ENCODE peak calls at places on chromosomes 2 and 18, in four cellular contexts. One of them, this sample, is unnamed.

GRCh38 chr2:86249176-86249842 is 50.1 kb downstream of the MRPL35 start:
- DNase-seq in CD8-positive, alpha-beta T cell: no peak
- DNase-seq in body of pancreas: no peak
- DNase-seq in Panc1: no peak
- DNase-seq in this sample: no peak

GRCh38 chr2:120985997-120986651 is 250.5 kb downstream of the GLI2 start:
- DNase-seq in CD8-positive, alpha-beta T cell: no peak
- DNase-seq in Panc1: no peak
- DNase-seq in body of pancreas: no peak
- DNase-seq in this sample: no peak

GRCh38 chr2:204533629-204534370 is 11.5 kb upstream of the PARD3B start:
- DNase-seq in Panc1: peak; percentile 54
- DNase-seq in CD8-positive, alpha-beta T cell: no peak
- DNase-seq in body of pancreas: no peak
- DNase-seq in this sample: no peak

GRCh38 chr2:37713258-37713700 is 41.8 kb upstream of the CDC42EP3 start:
- DNase-seq in body of pancreas: no peak
- DNase-seq in Panc1: no peak
- DNase-seq in CD8-positive, alpha-beta T cell: no peak
- DNase-seq in this sample: no peak

GRCh38 chr2:134540954-134541353 is 177.8 kb downstream of the TMEM163 start:
- DNase-seq in Panc1: no peak
- DNase-seq in CD8-positive, alpha-beta T cell: no peak
- DNase-seq in body of pancreas: no peak
- DNase-seq in this sample: no peak

GRCh38 chr18:9017170-9017899 is 85.2 kb upstream of the NDUFV2 start:
- DNase-seq in body of pancreas: peak; percentile 25
- DNase-seq in CD8-positive, alpha-beta T cell: peak; percentile 59
- DNase-seq in Panc1: peak; percentile 73
- DNase-seq in this sample: no peak

GRCh38 chr18:27604583-27604982 is 419.5 kb upstream of the CHST9 start:
- DNase-seq in CD8-positive, alpha-beta T cell: no peak
- DNase-seq in body of pancreas: no peak
- DNase-seq in Panc1: no peak
- DNase-seq in this sample: no peak

GRCh38 chr2:160994141-160995002 is 165.9 kb upstream of the TANK start:
- DNase-seq in CD8-positive, alpha-beta T cell: peak; percentile 77
- DNase-seq in body of pancreas: peak; percentile 77
- DNase-seq in Panc1: peak; percentile 77
- DNase-seq in this sample: peak; percentile 74

GRCh38 chr18:644395-645004 is 13.0 kb upstream of the TYMS start:
- DNase-seq in Panc1: no peak
- DNase-seq in body of pancreas: no peak
- DNase-seq in CD8-positive, alpha-beta T cell: no peak
- DNase-seq in this sample: no peak

GRCh38 chr2:240512666-240513535 is 44.9 kb downstream of the ANKMY1 start:
- DNase-seq in CD8-positive, alpha-beta T cell: peak; percentile 45
- DNase-seq in body of pancreas: peak; percentile 8
- DNase-seq in Panc1: no peak
- DNase-seq in this sample: no peak

GRCh38 chr2:162085090-162085891 is 11.3 kb upstream of the DPP4 start:
- DNase-seq in body of pancreas: no peak
- DNase-seq in CD8-positive, alpha-beta T cell: no peak
- DNase-seq in Panc1: no peak
- DNase-seq in this sample: no peak

GRCh38 chr2:108971661-108972566 is 17.1 kb downstream of the EDAR start:
- DNase-seq in CD8-positive, alpha-beta T cell: no peak
- DNase-seq in body of pancreas: no peak
- DNase-seq in Panc1: no peak
- DNase-seq in this sample: no peak

GRCh38 chr18:52216686-52217085 is 123.3 kb upstream of the DCC start:
- DNase-seq in body of pancreas: no peak
- DNase-seq in CD8-positive, alpha-beta T cell: no peak
- DNase-seq in Panc1: no peak
- DNase-seq in this sample: no peak

GRCh38 chr2:224085246-224085645 is 46.2 kb upstream of the SERPINE2 start:
- DNase-seq in CD8-positive, alpha-beta T cell: no peak
- DNase-seq in Panc1: no peak
- DNase-seq in body of pancreas: no peak
- DNase-seq in this sample: no peak

GRCh38 chr2:2332381-2332780 is 1.3 kb upstream of the MYT1L start:
- DNase-seq in body of pancreas: no peak
- DNase-seq in Panc1: no peak
- DNase-seq in CD8-positive, alpha-beta T cell: no peak
- DNase-seq in this sample: no peak

GRCh38 chr18:31929273-31929672 is 13.7 kb downstream of the TRAPPC8 start:
- DNase-seq in Panc1: no peak
- DNase-seq in CD8-positive, alpha-beta T cell: no peak
- DNase-seq in body of pancreas: no peak
- DNase-seq in this sample: no peak

GRCh38 chr2:196453613-196454047 is 185.9 kb upstream of the CCDC150 start:
- DNase-seq in body of pancreas: peak; percentile 16
- DNase-seq in Panc1: peak; percentile 15
- DNase-seq in CD8-positive, alpha-beta T cell: no peak
- DNase-seq in this sample: peak; percentile 58

GRCh38 chr2:241842620-241843211 is 16.0 kb downstream of the PDCD1 start:
- DNase-seq in body of pancreas: no peak
- DNase-seq in Panc1: no peak
- DNase-seq in CD8-positive, alpha-beta T cell: peak; percentile 64
- DNase-seq in this sample: no peak

GRCh38 chr2:10285578-10286198 is 17.0 kb upstream of the HPCAL1 start:
- DNase-seq in CD8-positive, alpha-beta T cell: no peak
- DNase-seq in body of pancreas: peak; percentile 80
- DNase-seq in Panc1: no peak
- DNase-seq in this sample: no peak

GRCh38 chr18:62460851-62461300 is 61.9 kb upstream of the ZCCHC2 start:
- DNase-seq in Panc1: no peak
- DNase-seq in body of pancreas: no peak
- DNase-seq in CD8-positive, alpha-beta T cell: no peak
- DNase-seq in this sample: no peak

GRCh38 chr18:62455222-62455621 is 67.6 kb upstream of the ZCCHC2 start:
- DNase-seq in body of pancreas: no peak
- DNase-seq in CD8-positive, alpha-beta T cell: no peak
- DNase-seq in Panc1: no peak
- DNase-seq in this sample: no peak

GRCh38 chr18:62458868-62459716 is 63.7 kb upstream of the ZCCHC2 start:
- DNase-seq in Panc1: no peak
- DNase-seq in CD8-positive, alpha-beta T cell: no peak
- DNase-seq in body of pancreas: no peak
- DNase-seq in this sample: no peak

GRCh38 chr18:62457830-62458229 is 65.0 kb upstream of the ZCCHC2 start:
- DNase-seq in CD8-positive, alpha-beta T cell: no peak
- DNase-seq in Panc1: no peak
- DNase-seq in body of pancreas: no peak
- DNase-seq in this sample: no peak

GRCh38 chr18:62458346-62458745 is 64.5 kb upstream of the ZCCHC2 start:
- DNase-seq in Panc1: no peak
- DNase-seq in CD8-positive, alpha-beta T cell: no peak
- DNase-seq in body of pancreas: no peak
- DNase-seq in this sample: no peak
- TF ChIP-seq CTCF in Panc1: peak; percentile 25
- TF ChIP-seq CTCF in CD8-positive, alpha-beta T cell: no peak
- TF ChIP-seq CTCF in body of pancreas: no peak
- TF ChIP-seq CTCF in this sample: no peak

GRCh38 chr2:11726384-11726783 is 20.0 kb upstream of the LPIN1 start:
- DNase-seq in Panc1: no peak
- DNase-seq in CD8-positive, alpha-beta T cell: no peak
- DNase-seq in body of pancreas: no peak
- DNase-seq in this sample: no peak
- TF ChIP-seq CTCF in Panc1: no peak
- TF ChIP-seq CTCF in CD8-positive, alpha-beta T cell: no peak
- TF ChIP-seq CTCF in body of pancreas: no peak
- TF ChIP-seq CTCF in this sample: no peak

GRCh38 chr2:175027755-175028154 is 22.6 kb upstream of the CHN1 start:
- DNase-seq in CD8-positive, alpha-beta T cell: no peak
- DNase-seq in Panc1: no peak
- DNase-seq in body of pancreas: no peak
- DNase-seq in this sample: no peak

GRCh38 chr2:175026385-175026784 is 21.2 kb upstream of the CHN1 start:
- DNase-seq in Panc1: no peak
- DNase-seq in body of pancreas: no peak
- DNase-seq in CD8-positive, alpha-beta T cell: no peak
- DNase-seq in this sample: no peak

GRCh38 chr2:175034728-175035127 is 29.5 kb upstream of the CHN1 start:
- DNase-seq in Panc1: no peak
- DNase-seq in body of pancreas: no peak
- DNase-seq in CD8-positive, alpha-beta T cell: no peak
- DNase-seq in this sample: no peak

GRCh38 chr2:175025946-175026345 is 20.8 kb upstream of the CHN1 start:
- DNase-seq in body of pancreas: no peak
- DNase-seq in CD8-positive, alpha-beta T cell: no peak
- DNase-seq in Panc1: no peak
- DNase-seq in this sample: no peak

GRCh38 chr2:175030380-175031271 is 25.4 kb upstream of the CHN1 start:
- DNase-seq in CD8-positive, alpha-beta T cell: no peak
- DNase-seq in body of pancreas: no peak
- DNase-seq in Panc1: peak; percentile 25
- DNase-seq in this sample: peak; percentile 57
- TF ChIP-seq CTCF in CD8-positive, alpha-beta T cell: no peak
- TF ChIP-seq CTCF in body of pancreas: no peak
- TF ChIP-seq CTCF in Panc1: peak; percentile 77
- TF ChIP-seq CTCF in this sample: no peak

DNA sequence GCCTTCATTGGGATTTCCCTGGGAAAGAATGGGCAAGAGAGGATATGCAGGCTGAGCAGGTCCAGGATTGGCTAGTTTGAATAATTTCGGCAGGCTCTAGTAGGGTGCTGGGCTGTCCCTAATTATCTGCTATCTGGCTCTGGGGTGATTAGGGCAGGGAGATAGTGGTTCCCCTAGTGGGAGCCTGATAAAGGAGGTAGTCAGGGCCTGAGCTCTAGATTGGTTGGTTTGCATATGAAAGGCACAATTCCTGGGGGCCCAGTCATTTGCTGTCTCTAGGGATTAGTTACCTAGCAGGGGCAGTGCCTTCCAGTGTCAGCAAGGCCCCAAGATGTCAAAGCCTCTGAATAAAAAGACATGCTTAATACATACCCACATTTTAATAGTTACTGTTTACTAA is 690.1 kb upstream of the KLHL29 start:
- DNase-seq in CD8-positive, alpha-beta T cell: no peak
- DNase-seq in Panc1: no peak
- DNase-seq in body of pancreas: no peak
- DNase-seq in this sample: no peak
- TF ChIP-seq CTCF in CD8-positive, alpha-beta T cell: no peak
- TF ChIP-seq CTCF in Panc1: no peak
- TF ChIP-seq CTCF in body of pancreas: no peak
- TF ChIP-seq CTCF in this sample: no peak

DNA sequence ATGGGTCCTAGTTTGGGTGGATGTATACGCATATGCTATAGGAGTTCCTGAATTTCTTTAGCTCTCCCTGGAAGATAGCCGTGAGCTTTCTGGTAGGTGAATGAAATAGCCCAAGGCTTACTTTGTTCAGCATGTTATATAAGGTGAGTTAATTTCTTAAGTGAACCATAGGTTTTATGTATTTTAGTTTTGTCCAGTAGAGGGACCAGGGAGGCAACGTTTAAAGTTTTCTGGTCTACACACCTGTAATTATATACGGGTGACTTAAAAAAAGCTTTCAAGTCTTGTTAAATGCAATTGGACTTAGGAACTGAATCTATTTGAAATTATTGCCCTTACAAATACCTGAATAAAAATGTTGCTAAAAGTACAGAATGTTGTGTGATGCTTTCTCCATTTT is 402.5 kb upstream of the DDX18 start:
- DNase-seq in body of pancreas: no peak
- DNase-seq in Panc1: no peak
- DNase-seq in CD8-positive, alpha-beta T cell: no peak
- DNase-seq in this sample: no peak
- TF ChIP-seq CTCF in body of pancreas: no peak
- TF ChIP-seq CTCF in Panc1: no peak
- TF ChIP-seq CTCF in CD8-positive, alpha-beta T cell: no peak
- TF ChIP-seq CTCF in this sample: no peak

GRCh38 chr2:68196120-68196716 is 38.5 kb downstream of the PNO1 start:
- DNase-seq in Panc1: no peak
- DNase-seq in body of pancreas: no peak
- DNase-seq in CD8-positive, alpha-beta T cell: no peak
- DNase-seq in this sample: no peak
- TF ChIP-seq CTCF in Panc1: peak; percentile 75
- TF ChIP-seq CTCF in body of pancreas: peak; percentile 76
- TF ChIP-seq CTCF in CD8-positive, alpha-beta T cell: peak; percentile 54
- TF ChIP-seq CTCF in this sample: peak; percentile 79

DNA sequence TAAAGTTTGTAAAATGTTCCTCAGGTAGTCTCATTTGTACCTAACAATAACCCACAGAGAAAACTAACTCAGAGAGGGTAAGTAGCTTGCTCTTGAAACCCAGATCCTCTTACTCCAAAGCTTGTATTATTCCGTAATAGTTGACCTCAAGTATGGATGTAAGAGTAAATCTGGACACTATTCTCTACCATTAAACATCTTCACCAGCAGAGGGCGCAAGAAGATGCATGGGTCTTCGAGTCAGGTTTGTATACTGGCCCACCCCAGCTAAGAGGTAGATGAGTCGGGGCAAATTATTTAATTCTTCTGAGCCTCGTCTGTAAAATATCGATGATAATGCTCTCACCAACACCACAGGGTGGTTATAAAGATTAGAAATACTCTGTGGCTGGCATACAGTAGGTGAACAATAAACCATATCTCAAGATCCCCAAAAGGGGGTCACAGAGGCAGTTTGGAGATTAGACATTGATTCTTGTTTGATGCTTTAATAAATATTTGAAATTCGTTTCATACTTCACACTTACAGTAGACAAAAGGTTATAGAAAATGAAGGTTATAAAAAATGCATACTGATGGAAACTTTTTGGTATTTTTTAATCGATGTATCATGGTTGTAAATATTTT is 3.5 kb upstream of the CABLES1 start:
- DNase-seq in body of pancreas: peak; percentile 54
- DNase-seq in CD8-positive, alpha-beta T cell: peak; percentile 68
- DNase-seq in Panc1: no peak
- DNase-seq in this sample: peak; percentile 73
- TF ChIP-seq CTCF in body of pancreas: peak; percentile 57
- TF ChIP-seq CTCF in CD8-positive, alpha-beta T cell: peak; percentile 90
- TF ChIP-seq CTCF in Panc1: peak; percentile 90
- TF ChIP-seq CTCF in this sample: peak; percentile 95

DNA sequence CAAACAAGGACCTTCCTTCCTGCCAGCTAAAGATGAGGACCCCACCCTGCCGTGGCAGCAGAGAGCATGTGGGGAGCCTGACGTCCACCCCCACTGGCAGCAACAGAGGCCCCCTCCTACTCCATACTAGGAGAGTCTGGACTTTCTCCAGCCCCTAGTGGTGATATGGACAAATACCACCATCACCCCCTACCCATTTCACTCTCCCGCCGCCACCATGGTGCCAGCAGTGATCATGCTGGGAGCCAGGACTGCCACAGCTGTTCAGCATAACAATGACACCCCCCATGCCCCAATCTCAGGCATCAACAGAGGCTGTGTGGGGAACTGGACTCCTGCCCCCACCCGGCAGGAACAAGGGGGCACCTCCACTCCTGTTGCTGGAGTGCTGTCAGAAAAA is 42.7 kb upstream of the ATP9B start:
- DNase-seq in Panc1: no peak
- DNase-seq in body of pancreas: no peak
- DNase-seq in CD8-positive, alpha-beta T cell: no peak
- DNase-seq in this sample: no peak
- TF ChIP-seq CTCF in Panc1: no peak
- TF ChIP-seq CTCF in body of pancreas: no peak
- TF ChIP-seq CTCF in CD8-positive, alpha-beta T cell: no peak
- TF ChIP-seq CTCF in this sample: peak; percentile 35

GRCh38 chr18:53764086-53764485 is 460.4 kb downstream of the MBD2 start:
- DNase-seq in Panc1: no peak
- DNase-seq in CD8-positive, alpha-beta T cell: no peak
- DNase-seq in body of pancreas: no peak
- DNase-seq in this sample: no peak
- TF ChIP-seq CTCF in Panc1: no peak
- TF ChIP-seq CTCF in CD8-positive, alpha-beta T cell: no peak
- TF ChIP-seq CTCF in body of pancreas: no peak
- TF ChIP-seq CTCF in this sample: no peak

GRCh38 chr18:47175895-47176575 is at the start of gene IER3IP1:
- DNase-seq in CD8-positive, alpha-beta T cell: peak; percentile 91
- DNase-seq in Panc1: peak; percentile 22
- DNase-seq in body of pancreas: peak; percentile 89
- DNase-seq in this sample: peak; percentile 94
- TF ChIP-seq CTCF in CD8-positive, alpha-beta T cell: no peak
- TF ChIP-seq CTCF in Panc1: no peak
- TF ChIP-seq CTCF in body of pancreas: no peak
- TF ChIP-seq CTCF in this sample: no peak

This sample was measured in endothelial cell.